ENCODE peak calls at places on chromosome 5, in six cellular contexts. One of them, this sample, is unnamed.
A peak's percentile ranks its signal among the peaks of the same experiment; 100 is the strongest.

GRCh38 chr5:148746826-148747535 is 79.4 kb upstream of the ADRB2 start:
- DNase-seq in trophoblast cell: no peak
- DNase-seq in IMR-90: peak; percentile 68
- DNase-seq in H1: no peak
- DNase-seq in neuronal stem cell: no peak
- DNase-seq in H9: no peak
- DNase-seq in this sample: peak; percentile 41

GRCh38 chr5:179023528-179024189 is at the start of gene ZNF879:
- DNase-seq in IMR-90: peak; percentile 94
- DNase-seq in neuronal stem cell: peak; percentile 89
- DNase-seq in H9: peak; percentile 97
- DNase-seq in trophoblast cell: peak; percentile 96
- DNase-seq in H1: peak; percentile 82
- DNase-seq in this sample: peak; percentile 93

GRCh38 chr5:98458004-98458403 is 315.5 kb upstream of the RGMB start:
- DNase-seq in H9: no peak
- DNase-seq in trophoblast cell: no peak
- DNase-seq in IMR-90: peak; percentile 95
- DNase-seq in H1: no peak
- DNase-seq in neuronal stem cell: no peak
- DNase-seq in this sample: peak; percentile 27

GRCh38 chr5:29899583-29899982 is 1293.9 kb upstream of the CDH6 start:
- DNase-seq in neuronal stem cell: no peak
- DNase-seq in IMR-90: no peak
- DNase-seq in H1: no peak
- DNase-seq in trophoblast cell: no peak
- DNase-seq in H9: no peak
- DNase-seq in this sample: no peak

GRCh38 chr5:181234455-181235306 is 9.0 kb downstream of the RACK1 start:
- DNase-seq in IMR-90: no peak
- DNase-seq in H1: no peak
- DNase-seq in H9: peak; percentile 43
- DNase-seq in trophoblast cell: no peak
- DNase-seq in neuronal stem cell: no peak
- DNase-seq in this sample: no peak

GRCh38 chr5:147391781-147392180 is 118.1 kb downstream of the DPYSL3 start:
- DNase-seq in neuronal stem cell: no peak
- DNase-seq in trophoblast cell: peak; percentile 64
- DNase-seq in IMR-90: peak; percentile 84
- DNase-seq in H9: no peak
- DNase-seq in H1: no peak
- DNase-seq in this sample: peak; percentile 81

GRCh38 chr5:26945881-26946280 is 92.5 kb downstream of the CDH9 start:
- DNase-seq in H9: no peak
- DNase-seq in IMR-90: no peak
- DNase-seq in trophoblast cell: no peak
- DNase-seq in H1: no peak
- DNase-seq in neuronal stem cell: no peak
- DNase-seq in this sample: no peak

GRCh38 chr5:149837680-149838269 is 106.8 kb downstream of the PDE6A start:
- DNase-seq in trophoblast cell: peak; percentile 65
- DNase-seq in IMR-90: peak; percentile 68
- DNase-seq in neuronal stem cell: peak; percentile 46
- DNase-seq in H1: peak; percentile 41
- DNase-seq in H9: peak; percentile 88
- DNase-seq in this sample: peak; percentile 77

GRCh38 chr5:148984333-148984732 is 78.5 kb downstream of the SH3TC2 start:
- DNase-seq in H9: peak; percentile 42
- DNase-seq in IMR-90: peak; percentile 76
- DNase-seq in neuronal stem cell: no peak
- DNase-seq in H1: no peak
- DNase-seq in trophoblast cell: peak; percentile 85
- DNase-seq in this sample: peak; percentile 41

GRCh38 chr5:116947691-116948528 is 373.3 kb upstream of the SEMA6A start:
- DNase-seq in neuronal stem cell: peak; percentile 24
- DNase-seq in H9: peak; percentile 96
- DNase-seq in H1: peak; percentile 93
- DNase-seq in IMR-90: no peak
- DNase-seq in trophoblast cell: peak; percentile 82
- DNase-seq in this sample: peak; percentile 45
- H3K23ac ChIP-seq in neuronal stem cell: no peak overlapping the region
- H3K23ac ChIP-seq in H9: no peak overlapping the region
- H3K23ac ChIP-seq in H1: no peak overlapping the region
- H3K23ac ChIP-seq in IMR-90: no peak overlapping the region
- H3K23ac ChIP-seq in trophoblast cell: no peak overlapping the region
- H3K23ac ChIP-seq in this sample: no peak overlapping the region

DNA sequence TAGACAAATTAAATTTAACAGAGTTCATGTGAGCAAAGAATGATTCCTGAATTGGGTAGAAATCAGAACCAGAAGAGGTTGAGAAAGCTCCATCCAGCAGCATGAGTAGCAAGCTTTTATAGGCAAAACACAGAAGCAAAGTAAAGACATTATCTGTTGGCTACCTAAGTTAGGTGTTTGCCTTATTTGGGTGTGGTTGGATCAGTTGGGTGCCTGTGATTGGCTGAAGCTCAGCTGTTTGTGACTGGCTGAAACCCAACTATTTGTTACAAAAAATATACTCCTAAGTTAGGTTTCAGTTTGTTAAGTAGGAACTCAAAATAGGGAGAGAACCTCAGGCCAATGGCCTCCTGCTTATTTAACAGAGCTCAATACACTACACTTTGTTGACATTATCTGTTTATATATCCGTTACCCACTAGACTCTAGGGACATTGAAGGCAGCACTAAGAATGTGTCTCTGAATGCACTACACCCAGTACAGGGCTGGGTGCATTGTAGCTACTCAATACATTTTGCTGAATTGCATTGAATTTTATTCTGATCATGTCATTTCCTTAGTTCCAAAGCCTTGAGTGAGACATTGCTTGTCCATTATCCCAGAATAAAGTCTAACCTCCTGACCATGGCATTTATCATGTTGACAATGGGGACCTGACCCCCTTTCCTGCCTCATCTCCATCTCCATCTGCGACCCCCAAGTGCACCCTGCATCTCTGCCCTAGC is 98.7 kb downstream of the CCDC192 start:
- DNase-seq in H9: no peak
- DNase-seq in neuronal stem cell: no peak
- DNase-seq in H1: no peak
- DNase-seq in IMR-90: peak; percentile 73
- DNase-seq in trophoblast cell: no peak
- DNase-seq in this sample: peak; percentile 83
- H2AFZ ChIP-seq in H9: no peak overlapping the region
- H2AFZ ChIP-seq in neuronal stem cell: peak overlapping the region; percentile 48
- H2AFZ ChIP-seq in H1: no peak overlapping the region
- H2AFZ ChIP-seq in IMR-90: peak overlapping the region; percentile 71
- H2AFZ ChIP-seq in trophoblast cell: no peak overlapping the region
- H2AFZ ChIP-seq in this sample: no peak overlapping the region

GRCh38 chr5:141858084-141858765 is 20.0 kb downstream of the PCDH1 start:
- DNase-seq in H1: no peak
- DNase-seq in H9: peak; percentile 64
- DNase-seq in IMR-90: no peak
- DNase-seq in neuronal stem cell: no peak
- DNase-seq in trophoblast cell: no peak
- DNase-seq in this sample: no peak
- H3K4ac ChIP-seq in H1: no peak overlapping the region
- H3K4ac ChIP-seq in H9: no peak overlapping the region
- H3K4ac ChIP-seq in IMR-90: no peak overlapping the region
- H3K4ac ChIP-seq in neuronal stem cell: no peak overlapping the region
- H3K4ac ChIP-seq in trophoblast cell: no peak overlapping the region
- H3K4ac ChIP-seq in this sample: no peak overlapping the region

GRCh38 chr5:59711316-59711715 is 182.2 kb downstream of the PDE4D start:
- DNase-seq in neuronal stem cell: no peak
- DNase-seq in H9: no peak
- DNase-seq in H1: no peak
- DNase-seq in IMR-90: no peak
- DNase-seq in trophoblast cell: no peak
- DNase-seq in this sample: peak; percentile 22
- H3K23ac ChIP-seq in neuronal stem cell: no peak overlapping the region
- H3K23ac ChIP-seq in H9: no peak overlapping the region
- H3K23ac ChIP-seq in H1: no peak overlapping the region
- H3K23ac ChIP-seq in IMR-90: no peak overlapping the region
- H3K23ac ChIP-seq in trophoblast cell: no peak overlapping the region
- H3K23ac ChIP-seq in this sample: no peak overlapping the region

This sample was measured in mesenchymal stem cell.